ENCODE peak calls at places on chromosomes 4 and X, in five cellular contexts. F is foreskin fibroblast, L is pancreas, E is HCT116, P is endodermal cell. X is an unnamed sample.
A peak's percentile ranks its signal among the peaks of the same experiment; 100 is the strongest.

GRCh38 chr4:40178672-40179071 is 18.2 kb upstream of the RHOH start:
- DNase-seq in E (no peak), F (no peak), P (peak; percentile 29), L (no peak), X (no peak)

GRCh38 chr4:56271121-56271520 is 116.2 kb downstream of the AASDH start:
- DNase-seq in F (peak; percentile 7), P (no peak), L (no peak), E (no peak), X (no peak)

GRCh38 chr4:144204431-144204830 is 63.9 kb upstream of the GYPA start:
- DNase-seq in E (no peak), L (no peak), F (no peak), P (no peak), X (no peak)

GRCh38 chr4:24211821-24212220 is 322.0 kb upstream of the PPARGC1A start:
- DNase-seq in E (no peak), L (no peak), P (no peak), F (peak; percentile 48), X (no peak)

GRCh38 chrX:54066841-54067240 is 22.6 kb upstream of the PHF8 start:
- DNase-seq in L (no peak), F (peak; percentile 78), E (no peak), P (no peak), X (no peak)

GRCh38 chr4:146456681-146457080 is 65.1 kb downstream of the SLC10A7 start:
- DNase-seq in F (no peak), P (no peak), L (no peak), E (no peak), X (no peak)

GRCh38 chr4:56788081-56788480 is 33.4 kb downstream of the SPINK2 start:
- DNase-seq in F (no peak), L (no peak), E (no peak), P (no peak), X (no peak)

GRCh38 chr4:41258783-41259182 is 2.1 kb downstream of the UCHL1 start:
- DNase-seq in F (peak; percentile 84), E (peak; percentile 56), L (no peak), P (peak; percentile 70), X (no peak)

GRCh38 chr4:71855944-71856343 is 72.1 kb upstream of the GC start:
- DNase-seq in E (no peak), F (no peak), L (no peak), P (no peak), X (no peak)

GRCh38 chrX:129653985-129654651 is 638 bp downstream of the APLN start:
- DNase-seq in P (peak; percentile 76), E (no peak), L (peak; percentile 74), F (no peak), X (no peak)

GRCh38 chr4:136687118-136687517 is 845.2 kb downstream of the PCDH18 start:
- DNase-seq in F (no peak), L (no peak), E (no peak), P (peak; percentile 65), X (no peak)

GRCh38 chr4:83284161-83285021 is at the start of gene COQ2:
- DNase-seq in F (peak; percentile 98), L (peak; percentile 97), P (peak; percentile 97), E (peak; percentile 79), X (peak; percentile 77)
- TF ChIP-seq CTCF in F (no peak), L (peak; percentile 52), P (peak; percentile 54), E (no peak), X (peak; percentile 22)

DNA sequence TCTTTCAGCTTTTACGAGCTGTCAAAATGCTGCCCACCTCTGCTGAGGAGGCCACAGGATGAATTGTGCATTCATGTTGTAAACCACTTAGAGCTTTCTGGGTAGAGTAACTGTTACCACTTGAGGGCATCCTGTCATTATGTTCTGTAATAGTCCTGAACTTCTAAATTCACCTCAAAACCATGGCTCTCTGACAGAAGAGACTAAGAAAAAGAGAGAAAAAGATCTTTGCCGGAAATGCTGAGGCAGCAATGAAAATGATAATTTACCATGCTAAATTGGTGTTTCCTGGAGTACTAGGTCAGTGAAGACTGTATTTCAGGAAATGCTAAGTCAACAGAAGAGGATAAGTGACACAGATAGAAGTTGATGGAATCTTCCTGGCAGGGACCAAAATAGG is 942.3 kb upstream of the SLIT2 start:
- DNase-seq in P (no peak), F (peak; percentile 76), E (no peak), L (no peak), X (no peak)
- TF ChIP-seq CTCF in P (peak; percentile 42), F (peak; percentile 60), E (peak; percentile 10), L (no peak), X (no peak)

GRCh38 chr4:85318415-85318814 is 156.5 kb upstream of the ARHGAP24 start:
- DNase-seq in P (no peak), F (peak; percentile 8), E (no peak), L (no peak), X (no peak)
- TF ChIP-seq CTCF in P (peak; percentile 28), F (no peak), E (no peak), L (no peak), X (no peak)

GRCh38 chrX:155179343-155179997 is 36.8 kb upstream of the VBP1 start:
- DNase-seq in L (no peak), E (no peak), F (no peak), P (no peak), X (no peak)
- TF ChIP-seq CTCF in L (no peak), E (peak; percentile 31), F (no peak), P (peak; percentile 33), X (no peak)

GRCh38 chr4:110587666-110588285 is 35.1 kb downstream of the PITX2 start:
- DNase-seq in F (no peak), E (no peak), L (peak; percentile 52), P (peak; percentile 49), X (no peak)

GRCh38 chr4:110589297-110589696 is 33.6 kb downstream of the PITX2 start:
- DNase-seq in E (no peak), F (peak; percentile 12), P (no peak), L (no peak), X (no peak)

DNA sequence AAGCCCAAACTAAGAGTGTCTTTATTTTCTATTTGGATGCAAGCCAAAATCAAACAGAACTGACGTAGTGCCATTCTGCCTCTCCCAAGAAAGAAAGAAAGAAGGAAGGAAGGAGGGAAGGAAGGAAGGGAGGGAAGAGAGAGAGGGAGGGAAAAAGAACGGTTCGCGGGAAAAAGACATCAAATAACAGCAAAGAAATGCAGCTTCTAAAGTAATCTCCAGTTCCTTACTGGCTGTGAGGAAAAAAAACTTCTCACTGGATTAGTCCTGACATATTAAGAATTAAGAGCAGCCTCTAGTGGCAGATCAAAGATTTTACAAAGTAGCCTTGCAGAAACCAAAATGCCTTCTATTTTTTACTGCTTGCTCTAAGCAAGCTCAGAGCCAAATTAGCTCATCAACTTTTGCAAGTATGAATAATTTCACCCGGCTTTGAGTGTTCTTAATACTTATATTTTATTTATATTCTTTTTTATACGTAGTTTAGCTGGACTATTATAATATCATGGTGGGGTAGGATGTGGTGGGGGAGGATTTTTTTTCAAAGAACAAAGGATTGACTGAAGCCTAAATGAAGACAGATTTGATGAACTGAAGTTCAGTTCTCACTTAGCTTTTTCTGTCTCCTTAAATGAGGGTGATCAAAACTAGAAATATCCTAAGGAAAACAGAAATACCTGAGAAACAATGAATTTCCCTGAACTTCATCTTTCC is 36.6 kb downstream of the PITX2 start:
- DNase-seq in L (no peak), P (no peak), E (peak; percentile 31), F (peak; percentile 72), X (no peak)
- TF ChIP-seq CTCF in L (no peak), P (peak; percentile 74), E (peak; percentile 64), F (peak; percentile 65), X (no peak)

GRCh38 chrX:103630171-103630511 is 1.4 kb downstream of the TCEAL1 start:
- DNase-seq in E (no peak), F (no peak), L (no peak), P (no peak), X (no peak)
- TF ChIP-seq CTCF in E (no peak), F (no peak), L (no peak), P (no peak), X (no peak)

DNA sequence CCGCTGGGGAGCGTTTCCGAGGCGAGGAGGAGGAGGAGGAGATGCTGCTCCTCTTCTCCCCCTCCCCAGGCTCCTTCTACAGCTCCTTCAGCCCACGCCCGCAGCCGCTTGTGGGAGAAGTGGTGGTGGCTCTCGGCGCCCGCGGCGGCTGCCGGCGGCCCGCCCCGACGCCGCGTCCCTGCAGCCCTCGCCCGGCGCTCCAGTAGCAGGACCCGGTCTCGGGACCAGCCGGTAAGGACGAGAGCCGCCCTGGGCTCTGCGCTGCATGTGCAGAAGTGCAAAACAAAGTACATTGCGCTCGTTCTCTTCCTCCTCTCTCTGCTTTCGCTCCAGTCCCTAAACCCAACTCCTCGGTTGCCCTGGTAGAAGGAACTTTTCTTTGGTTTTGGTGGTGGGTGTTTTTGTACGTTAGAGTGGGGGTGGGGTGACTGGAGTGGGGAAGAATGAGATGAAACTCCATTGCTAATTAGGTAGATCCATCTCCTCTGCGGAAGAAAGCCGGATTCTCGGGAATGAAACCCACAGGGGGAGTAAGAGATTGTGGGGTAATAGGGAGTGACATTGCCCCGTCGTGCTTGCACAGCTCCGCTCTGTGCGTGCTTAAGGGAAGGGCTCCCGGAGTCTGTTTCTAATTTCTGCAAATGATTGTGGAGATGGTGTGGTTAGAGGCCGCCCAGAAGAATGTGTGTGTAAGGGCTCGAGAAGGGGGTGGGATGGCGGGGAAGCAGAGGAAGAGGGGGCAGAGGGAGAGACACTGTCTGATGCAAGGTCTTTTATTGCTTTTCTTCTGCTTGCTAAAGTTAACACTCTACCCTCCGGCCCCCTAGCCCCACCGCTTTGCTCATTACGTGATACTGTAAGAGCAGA is 677 bp downstream of the PTPN13 start:
- DNase-seq in L (no peak), E (peak; percentile 13), F (peak; percentile 97), P (peak; percentile 72), X (no peak)
- TF ChIP-seq CTCF in L (no peak), E (no peak), F (peak; percentile 28), P (peak; percentile 48), X (no peak)

GRCh38 chr4:138981930-138982390 is 33.6 kb upstream of the NOCT start:
- DNase-seq in P (no peak), F (peak; percentile 85), E (no peak), L (no peak), X (no peak)
- TF ChIP-seq CTCF in P (peak; percentile 70), F (no peak), E (no peak), L (no peak), X (peak; percentile 36)